ENCODE peak calls at places on chromosomes 11 and 22, in five cellular contexts. One of them, this sample, is unnamed.

GRCh38 chr11:287821-288327 is 1.1 kb upstream of the PGGHG start:
- DNase-seq in heart left ventricle: peak
- DNase-seq in stimulated activated CD8-positive, alpha-beta memory T cell treated with anti-CD3 and anti-CD28 coated beads, Interleukin-4, amount 100 ng/mL, for 48 hours: peak
- DNase-seq in esophagus squamous epithelium: no peak
- DNase-seq in left cardiac atrium: peak
- DNase-seq in this sample: peak

GRCh38 chr11:125333354-125334077 is 162.5 kb downstream of the FEZ1 start:
- DNase-seq in left cardiac atrium: no peak
- DNase-seq in heart left ventricle: no peak
- DNase-seq in stimulated activated CD8-positive, alpha-beta memory T cell treated with anti-CD3 and anti-CD28 coated beads, Interleukin-4, amount 100 ng/mL, for 48 hours: no peak
- DNase-seq in esophagus squamous epithelium: no peak
- DNase-seq in this sample: no peak

GRCh38 chr22:19766506-19767426 is 6.2 kb downstream of the TBX1 start:
- DNase-seq in esophagus squamous epithelium: no peak
- DNase-seq in heart left ventricle: no peak
- DNase-seq in left cardiac atrium: peak
- DNase-seq in stimulated activated CD8-positive, alpha-beta memory T cell treated with anti-CD3 and anti-CD28 coated beads, Interleukin-4, amount 100 ng/mL, for 48 hours: peak
- DNase-seq in this sample: no peak

GRCh38 chr11:134388590-134388989 is 23.5 kb downstream of the B3GAT1 start:
- DNase-seq in heart left ventricle: no peak
- DNase-seq in stimulated activated CD8-positive, alpha-beta memory T cell treated with anti-CD3 and anti-CD28 coated beads, Interleukin-4, amount 100 ng/mL, for 48 hours: no peak
- DNase-seq in left cardiac atrium: no peak
- DNase-seq in esophagus squamous epithelium: no peak
- DNase-seq in this sample: no peak

GRCh38 chr11:58286249-58286648 is 18.2 kb upstream of the OR10W1 start:
- DNase-seq in esophagus squamous epithelium: no peak
- DNase-seq in stimulated activated CD8-positive, alpha-beta memory T cell treated with anti-CD3 and anti-CD28 coated beads, Interleukin-4, amount 100 ng/mL, for 48 hours: no peak
- DNase-seq in left cardiac atrium: no peak
- DNase-seq in heart left ventricle: no peak
- DNase-seq in this sample: no peak

GRCh38 chr11:106608677-106609076 is 409.6 kb downstream of the GUCY1A2 start:
- DNase-seq in stimulated activated CD8-positive, alpha-beta memory T cell treated with anti-CD3 and anti-CD28 coated beads, Interleukin-4, amount 100 ng/mL, for 48 hours: no peak
- DNase-seq in heart left ventricle: no peak
- DNase-seq in esophagus squamous epithelium: no peak
- DNase-seq in left cardiac atrium: no peak
- DNase-seq in this sample: no peak

GRCh38 chr11:128523616-128524015 is 63.7 kb downstream of the ETS1 start:
- DNase-seq in heart left ventricle: no peak
- DNase-seq in esophagus squamous epithelium: no peak
- DNase-seq in stimulated activated CD8-positive, alpha-beta memory T cell treated with anti-CD3 and anti-CD28 coated beads, Interleukin-4, amount 100 ng/mL, for 48 hours: no peak
- DNase-seq in left cardiac atrium: no peak
- DNase-seq in this sample: no peak

GRCh38 chr11:1831338-1832180 is 3.2 kb upstream of the SYT8 start:
- DNase-seq in left cardiac atrium: no peak
- DNase-seq in heart left ventricle: peak
- DNase-seq in stimulated activated CD8-positive, alpha-beta memory T cell treated with anti-CD3 and anti-CD28 coated beads, Interleukin-4, amount 100 ng/mL, for 48 hours: no peak
- DNase-seq in esophagus squamous epithelium: no peak
- DNase-seq in this sample: peak

GRCh38 chr11:101567086-101567485 is 16.7 kb downstream of the TRPC6 start:
- DNase-seq in heart left ventricle: no peak
- DNase-seq in stimulated activated CD8-positive, alpha-beta memory T cell treated with anti-CD3 and anti-CD28 coated beads, Interleukin-4, amount 100 ng/mL, for 48 hours: no peak
- DNase-seq in left cardiac atrium: no peak
- DNase-seq in esophagus squamous epithelium: no peak
- DNase-seq in this sample: no peak